ENCODE peak calls at places on chromosomes 6 and 20, in ten cellular contexts. J is cardiac muscle cell, D is PC-3, E is left ventricle myocardium inferior, P is body of pancreas, K is neural progenitor cell, L is heart left ventricle, H is testis, Z is breast epithelium, G is pancreas. Y is an unnamed sample. For H3K4me1, the result is how much of the 10 kb centered on the place peaks cover.

GRCh38 chr20:41063442-41063841 is 34.8 kb downstream of the TOP1 start:
- DNase-seq in K (no peak), H (no peak), G (no peak), D (no peak), L (no peak), J (no peak), Z (no peak), P (no peak), E (no peak), Y (no peak)

GRCh38 chr20:57582432-57583288 is 21.8 kb downstream of the PCK1 start:
- DNase-seq in L (peak), P (peak), Z (no peak), E (no peak), J (peak), H (peak), D (peak), G (no peak), K (peak), Y (peak)

GRCh38 chr20:41566896-41567527 is 51.2 kb downstream of the CHD6 start:
- DNase-seq in P (no peak), J (no peak), E (no peak), K (no peak), Z (no peak), G (no peak), L (no peak), D (no peak), H (no peak), Y (no peak)

GRCh38 chr6:169028343-169028742 is 225.3 kb downstream of the THBS2 start:
- DNase-seq in L (no peak), Z (no peak), P (no peak), G (no peak), D (no peak), J (no peak), K (no peak), E (no peak), H (no peak), Y (no peak)

GRCh38 chr6:2244261-2245102 is 923 bp downstream of the GMDS start:
- DNase-seq in D (peak), H (no peak), J (no peak), E (no peak), Z (peak), P (peak), L (no peak), K (no peak), G (no peak), Y (peak)

GRCh38 chr6:160933256-160933655 is 58.3 kb upstream of the MAP3K4 start:
- DNase-seq in E (peak), G (no peak), Z (no peak), P (no peak), K (peak), D (no peak), H (no peak), J (peak), L (no peak), Y (peak)

GRCh38 chr6:75345413-75345812 is 60.8 kb upstream of the TMEM30A start:
- DNase-seq in D (no peak), L (no peak), Z (no peak), K (peak), P (no peak), G (no peak), J (no peak), E (no peak), H (no peak), Y (no peak)

GRCh38 chr6:106997392-106998257 is 23.1 kb upstream of the CD24 start:
- DNase-seq in Z (no peak), D (peak), L (no peak), E (no peak), H (peak), G (peak), J (peak), P (peak), K (peak), Y (peak)

GRCh38 chr6:28531479-28532128 is 5.9 kb downstream of the GPX5 start:
- DNase-seq in E (no peak), K (peak), L (no peak), J (no peak), G (no peak), H (no peak), D (peak), P (no peak), Z (no peak), Y (no peak)

GRCh38 chr6:130434174-130434873 is 68.5 kb downstream of the TMEM200A start:
- DNase-seq in Z (no peak), L (no peak), H (no peak), K (peak), G (no peak), P (no peak), D (peak), E (no peak), J (no peak), Y (no peak)

GRCh38 chr20:48238781-48239180 is 453.5 kb upstream of the SULF2 start:
- DNase-seq in Z (no peak), D (no peak), P (no peak), H (peak), J (no peak), L (no peak), K (no peak), G (no peak), E (no peak), Y (peak)

GRCh38 chr6:36615018-36615761 is 21.0 kb downstream of the SRSF3 start:
- DNase-seq in D (peak), G (peak), P (peak), Z (no peak), K (peak), L (no peak), E (no peak), J (peak), H (peak), Y (peak)

GRCh38 chr6:2818593-2818992 is 23.1 kb downstream of the SERPINB1 start:
- DNase-seq in D (peak), J (no peak), G (no peak), Z (no peak), E (no peak), K (no peak), P (peak), L (no peak), H (no peak), Y (no peak)

GRCh38 chr20:62496525-62497218 is 20.9 kb upstream of the GATA5 start:
- DNase-seq in K (peak), E (no peak), H (peak), Z (no peak), J (peak), D (peak), L (no peak), G (no peak), P (no peak), Y (peak)

GRCh38 chr6:13573669-13574110 is 711 bp upstream of the SIRT5 start:
- DNase-seq in P (peak), E (peak), K (peak), Z (no peak), G (no peak), H (peak), J (peak), L (peak), D (peak), Y (peak)

GRCh38 chr20:53001502-53002301 is 29.5 kb downstream of the TSHZ2 start:
- DNase-seq in P (no peak), D (no peak), Z (no peak), G (no peak), K (no peak), E (no peak), J (no peak), L (no peak), H (no peak), Y (no peak)

GRCh38 chr20:48385527-48385926 is 442.3 kb downstream of the PREX1 start:
- DNase-seq in P (no peak), J (no peak), K (no peak), L (no peak), Z (no peak), E (no peak), G (no peak), H (no peak), D (no peak), Y (no peak)

GRCh38 chr6:24481449-24481848 is 7.9 kb downstream of the GPLD1 start:
- DNase-seq in Z (no peak), J (no peak), D (no peak), H (no peak), G (no peak), K (no peak), P (no peak), L (no peak), E (no peak), Y (no peak)

GRCh38 chr6:131952886-131953509 is 1.8 kb upstream of the CCN2 start:
- DNase-seq in E (no peak), K (no peak), D (no peak), Z (no peak), H (no peak), P (no peak), J (no peak), L (no peak), G (no peak), Y (no peak)

GRCh38 chr6:170552765-170553685 is at the start of gene PSMB1:
- DNase-seq in H (peak), G (peak), D (peak), E (peak), P (peak), L (peak), Z (peak), J (peak), K (peak), Y (peak)

GRCh38 chr20:56624786-56625681 is 4.1 kb upstream of the TFAP2C start:
- DNase-seq in H (peak), K (peak), L (no peak), D (no peak), G (no peak), E (no peak), J (no peak), Z (no peak), P (no peak), Y (no peak)

GRCh38 chr6:113293106-113293505 is 564.0 kb upstream of the MARCKS start:
- DNase-seq in H (no peak), D (no peak), L (no peak), P (no peak), K (no peak), J (no peak), G (no peak), Z (no peak), E (no peak), Y (no peak)

GRCh38 chr6:122184260-122184934 is 215.1 kb upstream of the HSF2 start:
- DNase-seq in G (no peak), L (no peak), E (no peak), P (no peak), K (peak), J (peak), H (no peak), Z (no peak), D (peak), Y (no peak)

GRCh38 chr6:16080204-16080603 is 48.7 kb upstream of the MYLIP start:
- DNase-seq in E (no peak), K (no peak), J (no peak), L (no peak), H (no peak), D (no peak), Z (no peak), P (no peak), G (no peak), Y (no peak)

GRCh38 chr20:45963059-45964011 is 8.7 kb downstream of the ZNF335 start:
- DNase-seq in J (peak), Z (no peak), E (no peak), H (no peak), P (peak), G (no peak), D (peak), L (no peak), K (peak), Y (peak)

GRCh38 chr6:46490425-46491200 is 636 bp downstream of the RCAN2 start:
- DNase-seq in D (no peak), K (peak), Z (no peak), L (peak), J (peak), G (peak), P (peak), E (peak), H (peak), Y (peak)
- TF ChIP-seq CTCF in D (peak), K (peak), Z (no peak), L (no peak), J (peak), G (no peak), P (peak), E (peak), H (peak), Y (peak)

GRCh38 chr20:17498641-17499040 is 32.5 kb downstream of the BFSP1 start:
- DNase-seq in G (no peak), L (no peak), J (no peak), K (no peak), E (no peak), H (no peak), D (no peak), Z (no peak), P (no peak), Y (no peak)
- H3K4me3 ChIP-seq in G (no peak), L (no peak), J (no peak), K (no peak), E (no peak), H (no peak), D (no peak), Z (no peak), P (no peak), Y (no peak)

DNA sequence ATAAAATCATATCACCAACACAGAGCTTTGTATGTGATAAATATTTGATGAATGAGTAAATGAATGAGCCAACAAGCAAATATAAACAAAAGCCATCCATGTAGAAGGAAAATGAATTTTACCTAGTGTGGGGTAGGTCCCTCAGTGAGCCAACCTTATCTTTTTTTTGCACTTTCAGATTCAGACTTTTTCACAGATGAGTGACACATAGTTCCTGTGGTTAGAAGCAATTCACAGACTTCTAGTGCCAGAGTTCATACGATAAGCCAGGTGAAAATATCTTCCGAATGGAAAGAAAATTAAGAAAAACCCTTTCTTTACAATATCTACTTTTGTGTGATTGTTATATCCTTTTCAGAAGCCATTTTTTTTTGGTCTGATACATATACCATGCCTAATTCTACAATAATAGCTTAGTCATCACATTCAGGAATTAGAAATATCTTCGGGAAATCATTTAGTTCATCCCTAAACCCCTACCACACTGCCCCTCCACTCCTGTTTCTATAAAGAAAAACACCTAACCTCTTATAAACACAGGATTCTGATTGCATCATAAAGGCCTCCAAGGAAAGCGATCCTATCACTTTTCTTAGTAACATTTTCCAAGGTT is 82.7 kb upstream of the CNR1 start:
- DNase-seq in Z (no peak), P (no peak), K (no peak), E (no peak), G (no peak), H (no peak), L (no peak), J (no peak), D (peak), Y (no peak)
- H3K4me1 ChIP-seq in Z (under half), P (under half), K (under half), E (under half), G (under half), H (under half), L (under half), J (under half), D (under half), Y (under half)

DNA sequence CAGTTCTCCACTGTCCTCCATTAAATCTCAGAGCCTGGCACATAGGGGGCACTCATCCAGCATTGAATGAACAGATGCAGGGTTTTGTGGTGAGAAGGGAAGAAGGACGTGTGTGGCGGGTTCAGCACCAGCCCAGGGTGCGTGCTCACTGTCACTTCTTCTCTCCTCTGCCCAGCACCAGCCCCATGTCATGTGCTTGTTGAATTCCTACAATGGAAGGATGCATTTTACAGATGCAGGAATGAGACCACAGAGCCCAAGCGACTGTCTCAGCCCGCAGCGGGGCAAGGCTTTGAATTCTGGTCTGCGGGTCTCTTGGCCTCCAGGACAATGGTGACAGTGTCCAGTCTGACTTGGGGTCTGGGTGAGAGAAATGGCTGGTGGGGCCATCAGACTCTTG is 150.0 kb downstream of the CEBPB start:
- DNase-seq in E (no peak), Z (no peak), D (no peak), J (no peak), G (no peak), K (no peak), H (no peak), L (no peak), P (no peak), Y (no peak)
- TF ChIP-seq CTCF in E (no peak), Z (no peak), D (peak), J (no peak), G (no peak), K (no peak), H (no peak), L (no peak), P (no peak), Y (no peak)

GRCh38 chr6:133621751-133622150 is 267.2 kb upstream of the TCF21 start:
- DNase-seq in H (no peak), E (no peak), D (peak), G (no peak), L (no peak), K (no peak), Z (no peak), J (no peak), P (no peak), Y (no peak)

GRCh38 chr6:133623621-133624020 is 265.3 kb upstream of the TCF21 start:
- DNase-seq in E (no peak), G (no peak), H (no peak), K (no peak), P (no peak), D (peak), Z (no peak), L (no peak), J (no peak), Y (no peak)

GRCh38 chr6:133623065-133623464 is 265.8 kb upstream of the TCF21 start:
- DNase-seq in G (no peak), L (no peak), K (no peak), E (no peak), Z (no peak), H (peak), D (no peak), J (no peak), P (peak), Y (no peak)
- H3K4me3 ChIP-seq in G (no peak), L (no peak), K (no peak), E (no peak), Z (no peak), H (no peak), D (no peak), J (no peak), P (no peak), Y (no peak)

GRCh38 chr6:108581237-108581931 is 20.7 kb downstream of the FOXO3 start:
- DNase-seq in P (peak), H (no peak), G (no peak), E (no peak), J (no peak), Z (no peak), L (no peak), D (peak), K (no peak), Y (no peak)
- H3K4me1 ChIP-seq in P (half or more), H (half or more), G (half or more), E (half or more), J (under half), Z (under half), L (half or more), D (under half), K (under half), Y (under half)

GRCh38 chr20:37243076-37243936 is 18.3 kb downstream of the GHRH start:
- DNase-seq in L (no peak), K (peak), Z (peak), J (peak), G (no peak), D (no peak), E (no peak), H (no peak), P (no peak), Y (peak)
- TF ChIP-seq CTCF in L (no peak), K (peak), Z (no peak), J (no peak), G (no peak), D (peak), E (no peak), H (no peak), P (no peak), Y (peak)

DNA sequence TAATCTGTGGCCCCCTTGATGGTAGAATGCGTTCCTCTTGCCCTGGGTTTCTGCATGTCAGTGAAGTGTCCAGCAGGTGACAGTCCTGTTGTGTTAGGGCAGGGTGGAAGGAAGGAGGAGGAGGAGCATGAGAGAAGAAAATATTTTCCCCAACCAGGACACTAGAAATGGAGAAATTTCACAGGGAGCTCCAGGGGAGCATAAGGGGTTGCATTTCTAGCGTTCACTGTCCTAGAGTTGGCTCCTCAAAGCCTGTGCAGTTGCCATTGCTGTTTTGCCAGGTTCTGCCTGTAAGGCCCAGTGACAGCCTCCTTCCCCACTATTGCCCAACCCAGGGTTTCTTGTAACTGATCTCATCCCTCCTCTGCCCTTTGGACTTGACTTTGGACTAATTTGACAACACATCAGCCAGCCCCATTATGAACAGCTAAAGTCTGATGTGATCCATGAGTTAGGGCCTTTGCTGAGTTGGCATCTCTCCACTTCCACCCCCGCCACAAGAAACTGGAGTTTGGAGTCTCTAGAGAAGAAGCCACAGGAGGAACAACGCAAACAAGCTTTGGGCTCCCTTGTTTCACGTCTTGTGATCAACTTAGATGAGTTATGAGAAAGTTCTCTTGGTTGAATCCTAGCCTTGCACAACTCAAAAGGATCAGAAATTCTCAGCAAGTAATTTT is 14.0 kb upstream of the FAM50B start:
- DNase-seq in P (peak), D (no peak), J (no peak), K (no peak), E (no peak), Z (no peak), L (no peak), H (peak), G (no peak), Y (peak)
- H3K4me3 ChIP-seq in P (no peak), D (no peak), J (no peak), K (no peak), E (no peak), Z (no peak), L (no peak), H (no peak), G (no peak), Y (no peak)

GRCh38 chr6:142155895-142156757 is 9.1 kb downstream of the VTA1 start:
- DNase-seq in D (peak), E (no peak), J (peak), H (no peak), G (no peak), L (no peak), Z (no peak), P (no peak), K (peak), Y (no peak)

GRCh38 chr6:142155091-142155490 is 8.0 kb downstream of the VTA1 start:
- DNase-seq in D (no peak), P (no peak), E (no peak), G (no peak), Z (no peak), L (no peak), H (no peak), K (no peak), J (no peak), Y (no peak)

GRCh38 chr6:142152731-142153130 is 5.7 kb downstream of the VTA1 start:
- DNase-seq in D (peak), E (no peak), L (no peak), K (no peak), Z (no peak), J (no peak), H (no peak), G (no peak), P (no peak), Y (no peak)

DNA sequence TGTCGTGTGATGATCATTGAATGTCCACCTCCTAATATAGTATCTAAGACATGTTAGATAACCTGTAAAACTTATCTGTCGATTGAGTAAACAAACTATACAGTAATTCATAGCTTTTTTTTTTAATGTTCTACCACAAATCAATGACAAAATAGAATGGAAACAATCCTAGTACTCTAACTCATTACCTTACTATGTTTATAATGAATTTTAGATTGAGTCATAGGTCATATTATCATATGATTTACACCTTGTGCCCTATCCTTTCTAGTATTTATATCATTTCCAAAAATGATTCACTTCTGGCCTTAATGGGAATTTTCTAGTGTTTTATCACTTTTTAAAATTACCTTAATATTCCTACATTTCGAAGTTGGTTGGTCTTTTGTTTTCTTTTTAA is 6.2 kb downstream of the VTA1 start:
- DNase-seq in J (no peak), H (no peak), P (no peak), L (no peak), D (no peak), K (no peak), Z (no peak), G (no peak), E (no peak), Y (no peak)
- H3K4me1 ChIP-seq in J (under half), H (under half), P (under half), L (under half), D (under half), K (under half), Z (under half), G (under half), E (under half), Y (under half)

GRCh38 chr6:35203152-35203670 is 10.5 kb upstream of the SCUBE3 start:
- DNase-seq in E (no peak), L (no peak), J (no peak), D (peak), G (peak), Z (no peak), K (no peak), P (no peak), H (no peak), Y (no peak)
- TF ChIP-seq CTCF in E (no peak), L (no peak), J (no peak), D (no peak), G (no peak), Z (no peak), K (no peak), P (no peak), H (no peak), Y (no peak)